ENCODE peak calls at places on chromosomes 2 and 18, in eight cellular contexts. M is GM20000; V is HepG2; G is CD8-positive, alpha-beta T cell; S is dorsolateral prefrontal cortex; T is Calu3; O is suprapubic skin; Z is fibroblast of lung. H is an unnamed sample.

GRCh38 chr2:195561205-195562032 is 95.6 kb upstream of the SLC39A10 start:
- DNase-seq in O (no peak), M (peak; percentile 56), S (no peak), T (no peak), V (no peak), Z (peak; percentile 96), G (no peak), H (no peak)

GRCh38 chr2:216696751-216697560 is 1.6 kb upstream of the IGFBP5 start:
- DNase-seq in G (no peak), V (no peak), Z (peak; percentile 73), O (no peak), T (peak; percentile 35), M (no peak), S (no peak), H (no peak)

GRCh38 chr2:60565472-60565871 is 12.0 kb upstream of the BCL11A start:
- DNase-seq in G (no peak), V (peak; percentile 15), S (no peak), M (no peak), Z (peak; percentile 31), O (no peak), T (peak; percentile 43), H (no peak)

GRCh38 chr2:39913648-39914456 is 134.8 kb upstream of the THUMPD2 start:
- DNase-seq in V (peak; percentile 60), G (no peak), T (peak; percentile 28), Z (peak; percentile 89), O (no peak), M (peak; percentile 48), S (no peak), H (peak; percentile 8)

GRCh38 chr2:222479855-222480254 is 55.5 kb downstream of the SGPP2 start:
- DNase-seq in M (no peak), S (no peak), O (no peak), T (no peak), V (no peak), G (no peak), Z (no peak), H (no peak)

GRCh38 chr18:79611040-79611681 is 68.4 kb upstream of the CTDP1 start:
- DNase-seq in G (no peak), O (peak; percentile 55), T (peak; percentile 6), V (no peak), S (peak; percentile 13), M (no peak), Z (peak; percentile 47), H (no peak)

GRCh38 chr2:50720695-50721314 is 311.1 kb downstream of the NRXN1 start:
- DNase-seq in S (no peak), G (no peak), V (no peak), T (no peak), M (no peak), O (no peak), Z (no peak), H (no peak)

GRCh38 chr2:166117491-166117890 is 10.3 kb downstream of the SCN1A start:
- DNase-seq in V (no peak), M (no peak), O (no peak), G (no peak), T (no peak), S (no peak), Z (no peak), H (no peak)

GRCh38 chr2:23460228-23460627 is 75.2 kb downstream of the KLHL29 start:
- DNase-seq in Z (peak; percentile 48), O (no peak), G (no peak), T (no peak), V (no peak), M (no peak), S (no peak), H (no peak)

GRCh38 chr2:192278701-192279100 is 84.0 kb upstream of the TMEFF2 start:
- DNase-seq in S (no peak), G (no peak), V (no peak), O (no peak), Z (no peak), T (no peak), M (no peak), H (no peak)

GRCh38 chr2:241062342-241063092 is 39.6 kb downstream of the MTERF4 start:
- DNase-seq in G (no peak), M (no peak), Z (no peak), T (no peak), S (no peak), O (no peak), V (no peak), H (no peak)

GRCh38 chr2:223196331-223196730 is 144.3 kb downstream of the KCNE4 start:
- DNase-seq in O (no peak), G (no peak), M (no peak), V (no peak), Z (no peak), T (no peak), S (no peak), H (no peak)

GRCh38 chr2:201235865-201236811 is 24.2 kb upstream of the CASP8 start:
- DNase-seq in M (peak; percentile 61), S (no peak), V (peak; percentile 70), Z (peak; percentile 88), G (peak; percentile 35), O (peak; percentile 76), T (peak; percentile 53), H (peak; percentile 51)

GRCh38 chr2:12847694-12848093 is 131.0 kb downstream of the TRIB2 start:
- DNase-seq in G (no peak), S (peak; percentile 32), O (no peak), T (no peak), V (no peak), Z (no peak), M (no peak), H (no peak)

GRCh38 chr2:44740678-44741077 is 200.8 kb upstream of the SIX3 start:
- DNase-seq in M (no peak), Z (peak; percentile 44), V (no peak), O (no peak), G (no peak), T (peak; percentile 12), S (no peak), H (peak; percentile 54)

GRCh38 chr2:1910021-1910420 is 165.7 kb upstream of the PXDN start:
- DNase-seq in V (no peak), Z (no peak), S (no peak), O (no peak), G (no peak), M (no peak), T (no peak), H (no peak)

GRCh38 chr18:45026162-45026561 is 345.5 kb downstream of the SETBP1 start:
- DNase-seq in M (no peak), S (no peak), T (no peak), V (no peak), Z (no peak), O (no peak), G (no peak), H (no peak)

GRCh38 chr2:23746141-23746863 is 180.6 kb downstream of the ATAD2B start:
- DNase-seq in T (no peak), V (no peak), M (no peak), O (no peak), G (no peak), S (no peak), Z (no peak), H (no peak)

GRCh38 chr18:58148954-58149471 is 105.0 kb downstream of the NEDD4L start:
- DNase-seq in T (no peak), O (no peak), S (no peak), M (no peak), V (no peak), G (no peak), Z (no peak), H (peak; percentile 62)

GRCh38 chr2:66495788-66496640 is 61.1 kb downstream of the MEIS1 start:
- DNase-seq in V (peak; percentile 46), Z (peak; percentile 86), M (no peak), T (peak; percentile 71), O (peak; percentile 78), G (no peak), S (no peak), H (peak; percentile 80)

GRCh38 chr2:175690113-175690716 is 311.9 kb downstream of the LNPK start:
- DNase-seq in V (peak; percentile 72), O (no peak), S (no peak), T (peak; percentile 51), Z (peak; percentile 83), M (peak; percentile 25), G (no peak), H (peak; percentile 41)

GRCh38 chr18:22935431-22935830 is 2.3 kb downstream of the RBBP8 start:
- DNase-seq in T (no peak), V (no peak), Z (no peak), S (no peak), G (no peak), O (no peak), M (peak; percentile 9), H (no peak)

GRCh38 chr2:182302174-182302573 is 124.7 kb downstream of the PDE1A start:
- DNase-seq in V (no peak), G (no peak), M (no peak), Z (peak; percentile 81), S (no peak), T (no peak), O (no peak), H (no peak)

GRCh38 chr18:7333163-7333562 is 102.3 kb downstream of the LRRC30 start:
- DNase-seq in M (no peak), O (no peak), S (no peak), V (no peak), Z (no peak), T (no peak), G (no peak), H (no peak)

GRCh38 chr2:241804326-241805276 is 4.4 kb upstream of the NEU4 start:
- DNase-seq in S (peak; percentile 18), V (peak; percentile 34), Z (no peak), G (no peak), O (peak; percentile 60), M (peak; percentile 69), T (no peak), H (no peak)

GRCh38 chr2:127560201-127560928 is 24.9 kb downstream of the MYO7B start:
- DNase-seq in S (no peak), T (no peak), M (no peak), O (peak; percentile 26), G (no peak), Z (no peak), V (peak; percentile 28), H (no peak)
- TF ChIP-seq CTCF in S (peak; percentile 39), T (no peak), M (no peak), O (no peak), G (no peak), Z (no peak), V (peak; percentile 62), H (no peak)

DNA sequence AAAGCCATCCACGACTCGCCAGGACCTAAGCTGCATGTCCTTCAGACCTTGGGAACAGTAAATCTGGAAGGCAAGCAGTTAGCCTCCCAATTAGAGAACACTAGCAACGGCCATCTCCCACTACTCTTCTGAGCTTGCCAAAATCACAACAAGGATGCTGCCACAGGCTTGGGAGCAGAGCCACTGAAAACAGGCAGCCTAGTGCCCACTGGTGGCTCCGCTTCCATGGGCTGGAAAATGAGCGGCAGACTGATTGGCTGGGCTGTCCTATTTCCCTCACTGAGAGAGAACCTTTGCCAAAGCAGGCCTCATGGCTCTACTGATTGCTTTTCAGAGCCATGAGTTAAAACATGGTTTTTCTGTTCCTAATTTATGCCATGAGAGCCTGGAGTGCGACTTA is 153.0 kb upstream of the NT5C1B start:
- DNase-seq in S (no peak), Z (peak; percentile 47), V (no peak), T (no peak), M (no peak), O (no peak), G (no peak), H (no peak)
- TF ChIP-seq CTCF in S (no peak), Z (peak; percentile 31), V (peak; percentile 10), T (no peak), M (no peak), O (no peak), G (no peak), H (no peak)

GRCh38 chr2:68765739-68766377 is 31.2 kb downstream of the ARHGAP25 start:
- DNase-seq in O (no peak), M (no peak), G (no peak), V (no peak), S (no peak), T (no peak), Z (peak; percentile 49), H (no peak)
- TF ChIP-seq CTCF in O (no peak), M (no peak), G (no peak), V (no peak), S (no peak), T (no peak), Z (no peak), H (no peak)

GRCh38 chr18:12092398-12093229 is 1.0 kb upstream of the ANKRD62 start:
- DNase-seq in M (peak; percentile 69), Z (no peak), O (no peak), S (no peak), G (no peak), V (peak; percentile 60), T (peak; percentile 73), H (no peak)
- TF ChIP-seq CTCF in M (peak; percentile 27), Z (no peak), O (no peak), S (no peak), G (no peak), V (peak; percentile 97), T (peak; percentile 58), H (peak; percentile 37)